ENCODE peak calls at places on chromosome 17, in seven cellular contexts. One of them, this sample, is unnamed.
A peak's percentile ranks its signal among the peaks of the same experiment; 100 is the strongest.

GRCh38 chr17:56047321-56047720 is 106.0 kb upstream of the ANKFN1 start:
- DNase-seq in stimulated activated CD4-positive, alpha-beta T cell treated with anti-CD3 and anti-CD28 coated beads, Interleukin-4, amount 100 ng/mL, for 48 hours: no peak
- DNase-seq in putamen: no peak
- DNase-seq in progenitor cell of endocrine pancreas: no peak
- DNase-seq in iPS DF 19.7: no peak
- DNase-seq in GM23248: no peak
- DNase-seq in fibroblast of mammary gland: no peak
- DNase-seq in this sample: no peak

GRCh38 chr17:7853693-7854043 is 1.2 kb upstream of the TMEM88 start:
- DNase-seq in iPS DF 19.7: no peak
- DNase-seq in progenitor cell of endocrine pancreas: no peak
- DNase-seq in fibroblast of mammary gland: no peak
- DNase-seq in putamen: no peak
- DNase-seq in GM23248: no peak
- DNase-seq in stimulated activated CD4-positive, alpha-beta T cell treated with anti-CD3 and anti-CD28 coated beads, Interleukin-4, amount 100 ng/mL, for 48 hours: no peak
- DNase-seq in this sample: no peak

GRCh38 chr17:1001640-1002411 is 4.9 kb downstream of the TIMM22 start:
- DNase-seq in putamen: no peak
- DNase-seq in iPS DF 19.7: no peak
- DNase-seq in GM23248: peak; percentile 87
- DNase-seq in stimulated activated CD4-positive, alpha-beta T cell treated with anti-CD3 and anti-CD28 coated beads, Interleukin-4, amount 100 ng/mL, for 48 hours: no peak
- DNase-seq in progenitor cell of endocrine pancreas: no peak
- DNase-seq in fibroblast of mammary gland: peak; percentile 71
- DNase-seq in this sample: no peak

GRCh38 chr17:55466671-55467070 is 44.6 kb downstream of the SMIM36 start:
- DNase-seq in GM23248: no peak
- DNase-seq in progenitor cell of endocrine pancreas: no peak
- DNase-seq in stimulated activated CD4-positive, alpha-beta T cell treated with anti-CD3 and anti-CD28 coated beads, Interleukin-4, amount 100 ng/mL, for 48 hours: no peak
- DNase-seq in fibroblast of mammary gland: no peak
- DNase-seq in putamen: no peak
- DNase-seq in iPS DF 19.7: peak; percentile 42
- DNase-seq in this sample: no peak

GRCh38 chr17:602436-602835 is 112.2 kb downstream of the VPS53 start:
- DNase-seq in progenitor cell of endocrine pancreas: no peak
- DNase-seq in fibroblast of mammary gland: no peak
- DNase-seq in stimulated activated CD4-positive, alpha-beta T cell treated with anti-CD3 and anti-CD28 coated beads, Interleukin-4, amount 100 ng/mL, for 48 hours: no peak
- DNase-seq in iPS DF 19.7: no peak
- DNase-seq in putamen: no peak
- DNase-seq in GM23248: peak; percentile 35
- DNase-seq in this sample: no peak

GRCh38 chr17:70622382-70623260 is 453.3 kb downstream of the KCNJ2 start:
- DNase-seq in GM23248: peak; percentile 38
- DNase-seq in putamen: peak; percentile 83
- DNase-seq in progenitor cell of endocrine pancreas: peak; percentile 33
- DNase-seq in fibroblast of mammary gland: peak; percentile 25
- DNase-seq in stimulated activated CD4-positive, alpha-beta T cell treated with anti-CD3 and anti-CD28 coated beads, Interleukin-4, amount 100 ng/mL, for 48 hours: no peak
- DNase-seq in iPS DF 19.7: no peak
- DNase-seq in this sample: no peak

GRCh38 chr17:67995568-67996191 is 589 bp downstream of the C17orf58 start:
- DNase-seq in putamen: no peak
- DNase-seq in stimulated activated CD4-positive, alpha-beta T cell treated with anti-CD3 and anti-CD28 coated beads, Interleukin-4, amount 100 ng/mL, for 48 hours: no peak
- DNase-seq in GM23248: peak; percentile 53
- DNase-seq in progenitor cell of endocrine pancreas: peak; percentile 22
- DNase-seq in iPS DF 19.7: no peak
- DNase-seq in fibroblast of mammary gland: peak; percentile 14
- DNase-seq in this sample: peak; percentile 9

GRCh38 chr17:37657202-37657601 is 14.0 kb upstream of the DDX52 start:
- DNase-seq in progenitor cell of endocrine pancreas: no peak
- DNase-seq in GM23248: no peak
- DNase-seq in stimulated activated CD4-positive, alpha-beta T cell treated with anti-CD3 and anti-CD28 coated beads, Interleukin-4, amount 100 ng/mL, for 48 hours: no peak
- DNase-seq in fibroblast of mammary gland: no peak
- DNase-seq in iPS DF 19.7: no peak
- DNase-seq in putamen: no peak
- DNase-seq in this sample: no peak

GRCh38 chr17:82458885-82459424 is 414 bp downstream of the NARF start:
- DNase-seq in fibroblast of mammary gland: no peak
- DNase-seq in putamen: no peak
- DNase-seq in stimulated activated CD4-positive, alpha-beta T cell treated with anti-CD3 and anti-CD28 coated beads, Interleukin-4, amount 100 ng/mL, for 48 hours: no peak
- DNase-seq in progenitor cell of endocrine pancreas: no peak
- DNase-seq in iPS DF 19.7: no peak
- DNase-seq in GM23248: peak; percentile 56
- DNase-seq in this sample: no peak

GRCh38 chr17:65902831-65903549 is 288.9 kb downstream of the CEP112 start:
- DNase-seq in progenitor cell of endocrine pancreas: no peak
- DNase-seq in iPS DF 19.7: no peak
- DNase-seq in putamen: no peak
- DNase-seq in stimulated activated CD4-positive, alpha-beta T cell treated with anti-CD3 and anti-CD28 coated beads, Interleukin-4, amount 100 ng/mL, for 48 hours: no peak
- DNase-seq in GM23248: no peak
- DNase-seq in fibroblast of mammary gland: no peak
- DNase-seq in this sample: no peak

GRCh38 chr17:45794840-45795239 is 10.7 kb downstream of the CRHR1 start:
- DNase-seq in fibroblast of mammary gland: peak; percentile 12
- DNase-seq in putamen: no peak
- DNase-seq in iPS DF 19.7: no peak
- DNase-seq in GM23248: peak; percentile 29
- DNase-seq in progenitor cell of endocrine pancreas: no peak
- DNase-seq in stimulated activated CD4-positive, alpha-beta T cell treated with anti-CD3 and anti-CD28 coated beads, Interleukin-4, amount 100 ng/mL, for 48 hours: no peak
- DNase-seq in this sample: no peak

GRCh38 chr17:43211480-43212402 is at the start of gene TMEM106A:
- DNase-seq in stimulated activated CD4-positive, alpha-beta T cell treated with anti-CD3 and anti-CD28 coated beads, Interleukin-4, amount 100 ng/mL, for 48 hours: peak; percentile 64
- DNase-seq in progenitor cell of endocrine pancreas: peak; percentile 32
- DNase-seq in putamen: peak; percentile 20
- DNase-seq in GM23248: peak; percentile 94
- DNase-seq in fibroblast of mammary gland: peak; percentile 81
- DNase-seq in iPS DF 19.7: peak; percentile 59
- DNase-seq in this sample: peak; percentile 86

GRCh38 chr17:13864551-13864950 is 204.8 kb upstream of the COX10 start:
- DNase-seq in iPS DF 19.7: no peak
- DNase-seq in GM23248: peak; percentile 83
- DNase-seq in fibroblast of mammary gland: peak; percentile 89
- DNase-seq in progenitor cell of endocrine pancreas: no peak
- DNase-seq in putamen: no peak
- DNase-seq in stimulated activated CD4-positive, alpha-beta T cell treated with anti-CD3 and anti-CD28 coated beads, Interleukin-4, amount 100 ng/mL, for 48 hours: no peak
- DNase-seq in this sample: no peak

GRCh38 chr17:27315322-27315721 is 21.4 kb downstream of the WSB1 start:
- DNase-seq in iPS DF 19.7: no peak
- DNase-seq in fibroblast of mammary gland: peak; percentile 82
- DNase-seq in progenitor cell of endocrine pancreas: no peak
- DNase-seq in stimulated activated CD4-positive, alpha-beta T cell treated with anti-CD3 and anti-CD28 coated beads, Interleukin-4, amount 100 ng/mL, for 48 hours: no peak
- DNase-seq in putamen: peak; percentile 36
- DNase-seq in GM23248: peak; percentile 95
- DNase-seq in this sample: no peak

GRCh38 chr17:80151333-80151732 is 4.4 kb upstream of the EIF4A3 start:
- DNase-seq in progenitor cell of endocrine pancreas: no peak
- DNase-seq in GM23248: peak; percentile 71
- DNase-seq in fibroblast of mammary gland: peak; percentile 83
- DNase-seq in iPS DF 19.7: no peak
- DNase-seq in stimulated activated CD4-positive, alpha-beta T cell treated with anti-CD3 and anti-CD28 coated beads, Interleukin-4, amount 100 ng/mL, for 48 hours: no peak
- DNase-seq in putamen: no peak
- DNase-seq in this sample: no peak

GRCh38 chr17:39096435-39097158 is 54.8 kb downstream of the PLXDC1 start:
- DNase-seq in stimulated activated CD4-positive, alpha-beta T cell treated with anti-CD3 and anti-CD28 coated beads, Interleukin-4, amount 100 ng/mL, for 48 hours: no peak
- DNase-seq in progenitor cell of endocrine pancreas: no peak
- DNase-seq in GM23248: no peak
- DNase-seq in iPS DF 19.7: no peak
- DNase-seq in fibroblast of mammary gland: no peak
- DNase-seq in putamen: no peak
- DNase-seq in this sample: no peak

GRCh38 chr17:54694287-54694887 is 206.3 kb upstream of the TOM1L1 start:
- DNase-seq in fibroblast of mammary gland: no peak
- DNase-seq in putamen: no peak
- DNase-seq in stimulated activated CD4-positive, alpha-beta T cell treated with anti-CD3 and anti-CD28 coated beads, Interleukin-4, amount 100 ng/mL, for 48 hours: no peak
- DNase-seq in iPS DF 19.7: no peak
- DNase-seq in GM23248: no peak
- DNase-seq in progenitor cell of endocrine pancreas: no peak
- DNase-seq in this sample: no peak

GRCh38 chr17:2035549-2036490 is 5.9 kb downstream of the DPH1 start:
- DNase-seq in GM23248: no peak
- DNase-seq in iPS DF 19.7: no peak
- DNase-seq in progenitor cell of endocrine pancreas: no peak
- DNase-seq in fibroblast of mammary gland: no peak
- DNase-seq in putamen: no peak
- DNase-seq in stimulated activated CD4-positive, alpha-beta T cell treated with anti-CD3 and anti-CD28 coated beads, Interleukin-4, amount 100 ng/mL, for 48 hours: no peak
- DNase-seq in this sample: no peak

GRCh38 chr17:83192161-83192788 is 112.9 kb downstream of the METRNL start:
- DNase-seq in putamen: no peak
- DNase-seq in GM23248: peak; percentile 91
- DNase-seq in progenitor cell of endocrine pancreas: no peak
- DNase-seq in iPS DF 19.7: no peak
- DNase-seq in stimulated activated CD4-positive, alpha-beta T cell treated with anti-CD3 and anti-CD28 coated beads, Interleukin-4, amount 100 ng/mL, for 48 hours: no peak
- DNase-seq in fibroblast of mammary gland: peak; percentile 72
- DNase-seq in this sample: no peak

GRCh38 chr17:31534223-31534888 is 142.9 kb downstream of the RAB11FIP4 start:
- DNase-seq in iPS DF 19.7: no peak
- DNase-seq in GM23248: peak; percentile 38
- DNase-seq in putamen: no peak
- DNase-seq in fibroblast of mammary gland: peak; percentile 39
- DNase-seq in stimulated activated CD4-positive, alpha-beta T cell treated with anti-CD3 and anti-CD28 coated beads, Interleukin-4, amount 100 ng/mL, for 48 hours: no peak
- DNase-seq in progenitor cell of endocrine pancreas: no peak
- DNase-seq in this sample: no peak

GRCh38 chr17:50533720-50534148 is 1.2 kb downstream of the EPN3 start:
- DNase-seq in iPS DF 19.7: no peak
- DNase-seq in fibroblast of mammary gland: peak; percentile 29
- DNase-seq in stimulated activated CD4-positive, alpha-beta T cell treated with anti-CD3 and anti-CD28 coated beads, Interleukin-4, amount 100 ng/mL, for 48 hours: no peak
- DNase-seq in progenitor cell of endocrine pancreas: no peak
- DNase-seq in putamen: no peak
- DNase-seq in GM23248: peak; percentile 54
- DNase-seq in this sample: no peak

GRCh38 chr17:21201302-21201602 is 12.7 kb downstream of the TMEM11 start:
- DNase-seq in iPS DF 19.7: no peak
- DNase-seq in GM23248: peak; percentile 71
- DNase-seq in fibroblast of mammary gland: no peak
- DNase-seq in progenitor cell of endocrine pancreas: no peak
- DNase-seq in stimulated activated CD4-positive, alpha-beta T cell treated with anti-CD3 and anti-CD28 coated beads, Interleukin-4, amount 100 ng/mL, for 48 hours: no peak
- DNase-seq in putamen: no peak
- DNase-seq in this sample: no peak

GRCh38 chr17:62966426-62967110 is 533 bp downstream of the TANC2 start:
- DNase-seq in putamen: peak; percentile 20
- DNase-seq in fibroblast of mammary gland: peak; percentile 38
- DNase-seq in stimulated activated CD4-positive, alpha-beta T cell treated with anti-CD3 and anti-CD28 coated beads, Interleukin-4, amount 100 ng/mL, for 48 hours: peak; percentile 53
- DNase-seq in GM23248: peak; percentile 60
- DNase-seq in progenitor cell of endocrine pancreas: no peak
- DNase-seq in iPS DF 19.7: no peak
- DNase-seq in this sample: peak; percentile 13

GRCh38 chr17:732788-733720 is 658 bp downstream of the TLCD3A start:
- DNase-seq in fibroblast of mammary gland: peak; percentile 44
- DNase-seq in iPS DF 19.7: no peak
- DNase-seq in putamen: peak; percentile 17
- DNase-seq in stimulated activated CD4-positive, alpha-beta T cell treated with anti-CD3 and anti-CD28 coated beads, Interleukin-4, amount 100 ng/mL, for 48 hours: peak; percentile 45
- DNase-seq in progenitor cell of endocrine pancreas: no peak
- DNase-seq in GM23248: peak; percentile 77
- DNase-seq in this sample: peak; percentile 37

GRCh38 chr17:82698974-82699442 is 510 bp upstream of the RAB40B start:
- DNase-seq in stimulated activated CD4-positive, alpha-beta T cell treated with anti-CD3 and anti-CD28 coated beads, Interleukin-4, amount 100 ng/mL, for 48 hours: no peak
- DNase-seq in GM23248: peak; percentile 57
- DNase-seq in putamen: no peak
- DNase-seq in progenitor cell of endocrine pancreas: no peak
- DNase-seq in iPS DF 19.7: no peak
- DNase-seq in fibroblast of mammary gland: no peak
- DNase-seq in this sample: no peak

GRCh38 chr17:67375761-67376160 is 1.3 kb upstream of the PITPNC1 start:
- DNase-seq in putamen: no peak
- DNase-seq in stimulated activated CD4-positive, alpha-beta T cell treated with anti-CD3 and anti-CD28 coated beads, Interleukin-4, amount 100 ng/mL, for 48 hours: no peak
- DNase-seq in progenitor cell of endocrine pancreas: no peak
- DNase-seq in fibroblast of mammary gland: peak; percentile 51
- DNase-seq in GM23248: no peak
- DNase-seq in iPS DF 19.7: no peak
- DNase-seq in this sample: no peak

GRCh38 chr17:66605561-66605960 is 229.4 kb upstream of the CACNG5 start:
- DNase-seq in stimulated activated CD4-positive, alpha-beta T cell treated with anti-CD3 and anti-CD28 coated beads, Interleukin-4, amount 100 ng/mL, for 48 hours: no peak
- DNase-seq in GM23248: no peak
- DNase-seq in fibroblast of mammary gland: no peak
- DNase-seq in putamen: no peak
- DNase-seq in iPS DF 19.7: no peak
- DNase-seq in progenitor cell of endocrine pancreas: no peak
- DNase-seq in this sample: no peak

GRCh38 chr17:74453665-74454196 is 12.7 kb upstream of the CD300A start:
- DNase-seq in GM23248: no peak
- DNase-seq in stimulated activated CD4-positive, alpha-beta T cell treated with anti-CD3 and anti-CD28 coated beads, Interleukin-4, amount 100 ng/mL, for 48 hours: peak; percentile 74
- DNase-seq in putamen: no peak
- DNase-seq in fibroblast of mammary gland: no peak
- DNase-seq in progenitor cell of endocrine pancreas: peak; percentile 85
- DNase-seq in iPS DF 19.7: no peak
- DNase-seq in this sample: peak; percentile 98

GRCh38 chr17:20266806-20267458 is 200.4 kb downstream of the LGALS9B start:
- DNase-seq in putamen: no peak
- DNase-seq in fibroblast of mammary gland: peak; percentile 68
- DNase-seq in progenitor cell of endocrine pancreas: no peak
- DNase-seq in GM23248: peak; percentile 56
- DNase-seq in iPS DF 19.7: no peak
- DNase-seq in stimulated activated CD4-positive, alpha-beta T cell treated with anti-CD3 and anti-CD28 coated beads, Interleukin-4, amount 100 ng/mL, for 48 hours: no peak
- DNase-seq in this sample: no peak

GRCh38 chr17:40422990-40423611 is 5.4 kb upstream of the TOP2A start:
- DNase-seq in progenitor cell of endocrine pancreas: no peak
- DNase-seq in stimulated activated CD4-positive, alpha-beta T cell treated with anti-CD3 and anti-CD28 coated beads, Interleukin-4, amount 100 ng/mL, for 48 hours: no peak
- DNase-seq in iPS DF 19.7: peak; percentile 84
- DNase-seq in GM23248: no peak
- DNase-seq in putamen: no peak
- DNase-seq in fibroblast of mammary gland: no peak
- DNase-seq in this sample: no peak

GRCh38 chr17:78634154-78634553 is 57.0 kb upstream of the DNAH17 start:
- DNase-seq in fibroblast of mammary gland: no peak
- DNase-seq in putamen: no peak
- DNase-seq in stimulated activated CD4-positive, alpha-beta T cell treated with anti-CD3 and anti-CD28 coated beads, Interleukin-4, amount 100 ng/mL, for 48 hours: no peak
- DNase-seq in GM23248: no peak
- DNase-seq in progenitor cell of endocrine pancreas: no peak
- DNase-seq in iPS DF 19.7: no peak
- DNase-seq in this sample: no peak